ENCODE peak calls at places on chromosome 10, in six cellular contexts. W, E, U, C, T and R are unnamed samples.

GRCh38 chr10:30353851-30354250 is 4.8 kb upstream of the MTPAP start:
- DNase-seq in W (peak; percentile 27), E (peak; percentile 93), U (peak; percentile 64), C (no peak), T (no peak), R (no peak)

GRCh38 chr10:43461950-43462349 is 25.0 kb downstream of the ZNF487 start:
- DNase-seq in W (peak; percentile 76), E (peak; percentile 72), U (peak; percentile 94), C (peak; percentile 68), T (peak; percentile 23), R (peak; percentile 17)

GRCh38 chr10:10845826-10846225 is 171.8 kb upstream of the CELF2 start:
- DNase-seq in W (no peak), E (no peak), U (no peak), C (no peak), T (no peak), R (no peak)

GRCh38 chr10:43336641-43337318 is 34.7 kb upstream of the FXYD4 start:
- DNase-seq in W (no peak), E (peak; percentile 26), U (no peak), C (no peak), T (no peak), R (no peak)

GRCh38 chr10:120632047-120632446 is 175.0 kb downstream of the PLPP4 start:
- DNase-seq in W (no peak), E (no peak), U (peak; percentile 21), C (no peak), T (no peak), R (no peak)

GRCh38 chr10:63702107-63702506 is 180.9 kb downstream of the REEP3 start:
- DNase-seq in W (no peak), E (no peak), U (no peak), C (no peak), T (peak; percentile 76), R (no peak)

GRCh38 chr10:86356306-86356705 is 10.3 kb downstream of the GRID1 start:
- DNase-seq in W (no peak), E (no peak), U (no peak), C (no peak), T (no peak), R (no peak)

GRCh38 chr10:11793762-11794479 is 29.2 kb upstream of the PROSER2 start:
- DNase-seq in W (peak; percentile 99), E (peak; percentile 93), U (peak; percentile 15), C (peak; percentile 55), T (no peak), R (no peak)

GRCh38 chr10:45444976-45445898 is 71.2 kb downstream of the ALOX5 start:
- DNase-seq in W (no peak), E (no peak), U (no peak), C (no peak), T (no peak), R (no peak)

GRCh38 chr10:122087436-122087835 is 98.5 kb downstream of the TACC2 start:
- DNase-seq in W (no peak), E (no peak), U (no peak), C (no peak), T (no peak), R (no peak)

GRCh38 chr10:29245476-29245875 is 43.4 kb upstream of the LYZL1 start:
- DNase-seq in W (no peak), E (no peak), U (no peak), C (no peak), T (no peak), R (no peak)

GRCh38 chr10:12321641-12322040 is 27.7 kb upstream of the CAMK1D start:
- DNase-seq in W (no peak), E (no peak), U (no peak), C (no peak), T (no peak), R (no peak)

GRCh38 chr10:104127411-104127810 is 5.4 kb downstream of the SFR1 start:
- DNase-seq in W (peak; percentile 63), E (peak; percentile 8), U (no peak), C (no peak), T (peak; percentile 12), R (no peak)

GRCh38 chr10:132913559-132914115 is 28.7 kb downstream of the CFAP46 start:
- DNase-seq in W (no peak), E (no peak), U (no peak), C (no peak), T (no peak), R (no peak)

GRCh38 chr10:108904163-108904878 is 1019.0 kb downstream of the XPNPEP1 start:
- DNase-seq in W (no peak), E (peak; percentile 21), U (peak; percentile 36), C (peak; percentile 52), T (no peak), R (no peak)

GRCh38 chr10:43070121-43071085 is 6.5 kb upstream of the RET start:
- DNase-seq in W (no peak), E (no peak), U (no peak), C (no peak), T (no peak), R (no peak)

GRCh38 chr10:26550774-26551526 is 112.8 kb downstream of the APBB1IP start:
- DNase-seq in W (no peak), E (no peak), U (no peak), C (no peak), T (no peak), R (no peak)

GRCh38 chr10:46539596-46540411 is 16.7 kb downstream of the GPRIN2 start:
- DNase-seq in W (peak; percentile 46), E (peak; percentile 81), U (peak; percentile 86), C (peak; percentile 99), T (no peak), R (no peak)

GRCh38 chr10:122911889-122912484 is 1.6 kb downstream of the FAM24A start:
- DNase-seq in W (peak; percentile 26), E (peak; percentile 35), U (peak; percentile 53), C (peak; percentile 30), T (no peak), R (no peak)

GRCh38 chr10:116265686-116266085 is 7.3 kb downstream of the GFRA1 start:
- DNase-seq in W (no peak), E (no peak), U (no peak), C (no peak), T (no peak), R (no peak)

GRCh38 chr10:32095116-32095733 is 39.0 kb upstream of the KIF5B start:
- DNase-seq in W (no peak), E (no peak), U (peak; percentile 3), C (peak; percentile 15), T (no peak), R (no peak)

GRCh38 chr10:103990170-103990930 is 23.4 kb downstream of the SLK start:
- DNase-seq in W (no peak), E (peak; percentile 17), U (no peak), C (no peak), T (no peak), R (no peak)

GRCh38 chr10:73941300-73941699 is 30.4 kb downstream of the PLAU start:
- DNase-seq in W (peak; percentile 75), E (no peak), U (no peak), C (no peak), T (no peak), R (no peak)

GRCh38 chr10:70271996-70272924 is 11.5 kb downstream of the NPFFR1 start:
- DNase-seq in W (no peak), E (no peak), U (peak; percentile 51), C (no peak), T (no peak), R (no peak)

GRCh38 chr10:317219-317868 is 182.1 kb downstream of the ZMYND11 start:
- DNase-seq in W (no peak), E (no peak), U (peak; percentile 81), C (no peak), T (no peak), R (no peak)

GRCh38 chr10:120415709-120416330 is 41.2 kb upstream of the PLPP4 start:
- DNase-seq in W (peak; percentile 89), E (peak; percentile 86), U (peak; percentile 90), C (peak; percentile 88), T (no peak), R (no peak)

GRCh38 chr10:126042354-126042753 is 146.0 kb downstream of the FANK1 start:
- DNase-seq in W (no peak), E (no peak), U (no peak), C (no peak), T (no peak), R (no peak)

GRCh38 chr10:101134299-101135127 is 3.4 kb downstream of the TLX1 start:
- DNase-seq in W (no peak), E (no peak), U (no peak), C (no peak), T (no peak), R (no peak)

GRCh38 chr10:124283215-124284046 is 135.3 kb downstream of the OAT start:
- DNase-seq in W (no peak), E (no peak), U (no peak), C (no peak), T (no peak), R (no peak)

GRCh38 chr10:389836-390448 is 254.7 kb downstream of the ZMYND11 start:
- DNase-seq in W (no peak), E (no peak), U (no peak), C (no peak), T (no peak), R (no peak)

GRCh38 chr10:88106348-88106747 is 242.9 kb downstream of the PTEN start:
- DNase-seq in W (no peak), E (no peak), U (no peak), C (no peak), T (no peak), R (no peak)

GRCh38 chr10:119395287-119396007 is 147.1 kb downstream of the RGS10 start:
- DNase-seq in W (no peak), E (peak; percentile 40), U (peak; percentile 21), C (peak; percentile 77), T (no peak), R (no peak)

GRCh38 chr10:8056891-8057331 is 2.4 kb downstream of the GATA3 start:
- DNase-seq in W (no peak), E (no peak), U (no peak), C (no peak), T (no peak), R (no peak)

GRCh38 chr10:106515206-106515790 is 649.2 kb downstream of the SORCS1 start:
- DNase-seq in W (no peak), E (no peak), U (no peak), C (no peak), T (no peak), R (no peak)

GRCh38 chr10:110141747-110142625 is 65.4 kb upstream of the MXI1 start:
- DNase-seq in W (no peak), E (no peak), U (no peak), C (no peak), T (no peak), R (no peak)

GRCh38 chr10:25078659-25079429 is 62.4 kb downstream of the THNSL1 start:
- DNase-seq in W (no peak), E (no peak), U (no peak), C (no peak), T (no peak), R (no peak)

GRCh38 chr10:117253908-117254307 is 13.0 kb downstream of the SLC18A2 start:
- DNase-seq in W (no peak), E (no peak), U (no peak), C (no peak), T (no peak), R (no peak)

GRCh38 chr10:63520463-63521388 is 475 bp upstream of the REEP3 start:
- DNase-seq in W (peak; percentile 52), E (peak; percentile 79), U (peak; percentile 55), C (peak; percentile 62), T (peak; percentile 51), R (peak; percentile 23)

GRCh38 chr10:98431016-98431415 is 15.7 kb downstream of the HPS1 start:
- DNase-seq in W (no peak), E (no peak), U (no peak), C (no peak), T (no peak), R (no peak)